ENCODE peak calls at places on chromosomes 5 and 9, in four cellular contexts. Y, G, P and T are unnamed samples.

GRCh38 chr9:114434878-114435311 is 47.1 kb upstream of the AKNA start:
- DNase-seq in P (peak; percentile 32), Y (peak; percentile 33), G (no peak), T (no peak)

GRCh38 chr5:68077349-68077894 is 138.1 kb upstream of the PIK3R1 start:
- DNase-seq in Y (no peak), P (no peak), G (no peak), T (no peak)

GRCh38 chr5:124952566-124952965 is 206.1 kb upstream of the ZNF608 start:
- DNase-seq in G (peak; percentile 34), Y (no peak), P (no peak), T (no peak)

GRCh38 chr9:26650325-26650724 is 242.3 kb downstream of the CAAP1 start:
- DNase-seq in P (no peak), Y (no peak), G (no peak), T (no peak)

GRCh38 chr5:174293481-174293880 is 248.0 kb downstream of the NSG2 start:
- DNase-seq in G (no peak), P (no peak), Y (no peak), T (no peak)

GRCh38 chr9:113484258-113484730 is 20.8 kb downstream of the RGS3 start:
- DNase-seq in G (no peak), Y (peak; percentile 51), P (no peak), T (no peak)

GRCh38 chr9:73773896-73774295 is 622.2 kb downstream of the ANXA1 start:
- DNase-seq in Y (no peak), G (no peak), P (no peak), T (no peak)

GRCh38 chr5:219492-219891 is 1.4 kb downstream of the SDHA start:
- DNase-seq in G (no peak), Y (no peak), P (no peak), T (no peak)

GRCh38 chr5:62309107-62309506 is 3.1 kb downstream of the KIF2A start:
- DNase-seq in P (no peak), Y (no peak), G (no peak), T (no peak)

GRCh38 chr9:133788819-133789733 is 50.9 kb upstream of the SARDH start:
- DNase-seq in Y (peak; percentile 80), G (no peak), P (no peak), T (no peak)

GRCh38 chr5:39115644-39116346 is 41.6 kb upstream of the RICTOR start:
- DNase-seq in P (no peak), G (no peak), Y (no peak), T (no peak)

GRCh38 chr5:73944581-73944980 is 318.6 kb downstream of the ARHGEF28 start:
- DNase-seq in G (no peak), Y (no peak), P (no peak), T (no peak)

GRCh38 chr9:99106044-99106375 is 1.1 kb downstream of the TGFBR1 start:
- DNase-seq in G (no peak), Y (no peak), P (no peak), T (no peak)

GRCh38 chr5:172661536-172661935 is 20.5 kb downstream of the NEURL1B start:
- DNase-seq in P (no peak), G (no peak), Y (no peak), T (no peak)

GRCh38 chr9:25742241-25742640 is 64.0 kb upstream of the TUSC1 start:
- DNase-seq in Y (peak; percentile 68), P (no peak), G (no peak), T (no peak)

GRCh38 chr9:89347651-89348050 is 29.4 kb downstream of the SECISBP2 start:
- DNase-seq in Y (no peak), G (no peak), P (no peak), T (no peak)

GRCh38 chr9:129211686-129212085 is 33.6 kb upstream of the IER5L start:
- DNase-seq in G (no peak), P (no peak), Y (no peak), T (no peak)

GRCh38 chr9:104227108-104227507 is 133.0 kb downstream of the SMC2 start:
- DNase-seq in G (no peak), P (no peak), Y (no peak), T (no peak)

GRCh38 chr9:92342825-92343488 is 17.2 kb downstream of the CENPP start:
- DNase-seq in P (no peak), Y (no peak), G (no peak), T (no peak)

DNA sequence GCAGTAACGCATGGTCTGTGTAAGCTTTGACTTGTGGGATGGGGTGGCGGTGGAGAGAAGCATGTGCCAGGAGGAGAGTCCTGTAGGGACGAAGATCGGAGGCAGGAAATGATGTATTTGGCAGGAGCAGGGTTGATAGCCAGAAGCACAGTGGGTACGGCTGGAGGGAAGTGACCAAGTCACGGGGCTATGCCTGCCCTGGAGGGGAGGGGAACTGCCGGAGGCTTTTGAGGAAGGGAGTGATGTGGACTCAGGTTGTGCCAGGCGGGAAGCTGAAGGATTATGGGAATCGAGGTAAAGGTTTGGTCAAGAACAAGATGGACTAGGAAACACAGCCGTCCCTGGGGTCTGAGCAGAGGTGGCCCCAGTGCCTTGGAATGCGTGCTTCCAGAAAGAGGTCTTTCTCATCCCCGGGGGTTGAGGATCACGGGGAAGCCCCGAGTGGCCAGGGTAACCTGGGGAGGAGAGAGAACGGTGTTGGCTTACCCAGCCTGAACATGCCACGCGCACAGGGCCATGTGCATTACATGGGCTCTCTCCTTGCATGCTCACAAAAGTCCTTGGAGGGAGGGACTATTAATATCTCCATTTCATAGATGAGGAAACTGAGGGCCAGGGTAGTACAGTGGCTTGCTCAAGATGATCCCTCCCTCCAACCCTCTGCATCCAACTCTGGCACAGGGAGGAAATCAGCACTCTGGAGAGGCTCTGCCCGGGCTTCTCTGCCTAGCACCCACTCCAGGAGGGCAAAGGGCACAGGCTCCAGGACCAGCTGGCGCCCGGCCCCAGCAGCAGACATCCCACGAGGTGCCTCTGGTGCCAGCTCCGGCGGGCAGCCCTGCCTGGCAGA is 253.8 kb downstream of the PBX3 start:
- DNase-seq in G (no peak), Y (no peak), P (no peak), T (no peak)
- TF ChIP-seq KDM1A in G (no peak), Y (no peak), P (no peak), T (no peak)

DNA sequence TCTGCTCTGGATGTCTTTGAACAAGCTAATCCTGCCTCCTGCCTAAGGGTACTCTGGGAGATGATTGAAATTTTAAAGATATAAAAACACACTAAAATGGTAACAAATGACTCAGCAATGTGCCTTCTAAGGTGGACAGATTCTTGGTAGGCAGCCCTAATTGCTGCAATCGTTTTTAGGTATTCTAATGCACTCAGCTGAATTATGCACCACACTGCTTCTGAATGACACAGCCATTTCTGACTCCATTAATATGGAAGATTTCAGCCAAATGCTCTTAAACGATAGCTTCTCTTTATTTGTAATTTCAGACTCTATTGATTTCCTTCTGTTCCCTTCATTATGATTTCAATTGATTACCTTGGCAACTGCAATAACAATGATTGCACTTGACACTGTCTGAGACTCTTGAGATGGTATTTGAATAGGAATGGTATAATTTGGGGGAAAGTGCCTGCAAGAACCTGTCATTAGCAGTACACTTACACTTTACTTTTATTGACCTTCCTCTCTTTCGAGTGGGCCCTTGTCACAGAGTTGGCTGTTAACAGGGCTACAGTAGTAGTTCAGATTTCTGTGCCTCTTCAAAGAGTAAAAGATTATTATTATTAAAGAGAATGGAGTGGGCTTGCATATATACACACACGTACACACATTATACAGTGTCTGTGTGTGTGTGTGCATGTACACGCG is 296.1 kb upstream of the DMAC1 start:
- DNase-seq in G (no peak), P (no peak), Y (no peak), T (no peak)
- TF ChIP-seq SP1 in G (no peak), P (no peak), Y (no peak), T (no peak)

GRCh38 chr9:116074658-116075057 is 78.9 kb upstream of the PAPPA start:
- DNase-seq in P (no peak), Y (no peak), G (no peak), T (no peak)
- TF ChIP-seq KDM1A in P (no peak), Y (no peak), G (no peak), T (no peak)

GRCh38 chr9:38162332-38162985 is 93.4 kb upstream of the SHB start:
- DNase-seq in Y (no peak), G (no peak), P (no peak), T (no peak)
- TF ChIP-seq SP1 in Y (no peak), G (no peak), P (no peak), T (no peak)